ENCODE peak calls at places on chromosomes 16 and 17, in six cellular contexts. N is endothelial cell of umbilical vein, Q is HepG2, W is A549, Z is K562, S is GM12878. L is an unnamed sample.

GRCh38 chr17:44872131-44872768 is 24.6 kb downstream of the HIGD1B start:
- DNase-seq in N (peak; percentile 40), Q (no peak), W (no peak), Z (no peak), S (no peak), L (no peak)

GRCh38 chr17:54736573-54736972 is 164.1 kb upstream of the TOM1L1 start:
- DNase-seq in N (no peak), Q (no peak), W (no peak), Z (no peak), S (no peak), L (no peak)

GRCh38 chr17:10051112-10051511 is 146.0 kb upstream of the RCVRN start:
- DNase-seq in N (no peak), Q (no peak), W (no peak), Z (no peak), S (no peak), L (peak; percentile 81)

GRCh38 chr17:16247589-16247984 is 30.6 kb downstream of the PIGL start:
- DNase-seq in N (no peak), Q (no peak), W (no peak), Z (no peak), S (no peak), L (no peak)

GRCh38 chr17:45430738-45431530 is 1.7 kb downstream of the ARHGAP27 start:
- DNase-seq in N (no peak), Q (no peak), W (no peak), Z (no peak), S (no peak), L (peak; percentile 49)

GRCh38 chr17:42203354-42203753 is 9.1 kb upstream of the GHDC start:
- DNase-seq in N (no peak), Q (no peak), W (no peak), Z (no peak), S (no peak), L (no peak)

GRCh38 chr17:17352836-17353624 is 49.9 kb downstream of the NT5M start:
- DNase-seq in N (no peak), Q (no peak), W (no peak), Z (no peak), S (no peak), L (no peak)

GRCh38 chr16:47967374-47967773 is 188.4 kb downstream of the ABCC12 start:
- DNase-seq in N (no peak), Q (no peak), W (no peak), Z (no peak), S (no peak), L (no peak)

GRCh38 chr17:65532491-65532890 is 29.0 kb downstream of the AXIN2 start:
- DNase-seq in N (no peak), Q (no peak), W (no peak), Z (no peak), S (no peak), L (no peak)

GRCh38 chr16:15953477-15953876 is 4.1 kb downstream of the ABCC1 start:
- DNase-seq in N (no peak), Q (no peak), W (no peak), Z (no peak), S (no peak), L (no peak)

GRCh38 chr16:15953929-15954813 is 4.8 kb downstream of the ABCC1 start:
- DNase-seq in N (no peak), Q (no peak), W (no peak), Z (no peak), S (no peak), L (no peak)

GRCh38 chr16:15955425-15955824 is 6.0 kb downstream of the ABCC1 start:
- DNase-seq in N (no peak), Q (no peak), W (no peak), Z (no peak), S (no peak), L (no peak)

GRCh38 chr16:15952265-15952711 is 2.9 kb downstream of the ABCC1 start:
- DNase-seq in N (peak; percentile 62), Q (peak; percentile 70), W (no peak), Z (no peak), S (no peak), L (no peak)

GRCh38 chr16:15954814-15955151 is 5.4 kb downstream of the ABCC1 start:
- DNase-seq in N (no peak), Q (no peak), W (no peak), Z (no peak), S (no peak), L (peak; percentile 51)
- TF ChIP-seq MYC in N (no peak), Q (no peak), W (no peak), Z (no peak), S (no peak), L (no peak)

GRCh38 chr16:85274924-85275323 is 162.7 kb upstream of the CIBAR2 start:
- DNase-seq in N (no peak), Q (no peak), W (no peak), Z (peak; percentile 70), S (no peak), L (no peak)
- TF ChIP-seq MYC in N (no peak), Q (no peak), W (no peak), Z (no peak), S (no peak), L (no peak)

GRCh38 chr17:63819585-63820537 is 7.4 kb upstream of the PSMC5 start:
- DNase-seq in N (no peak), Q (no peak), W (no peak), Z (peak; percentile 37), S (no peak), L (no peak)
- TF ChIP-seq MYC in N (no peak), Q (no peak), W (no peak), Z (no peak), S (no peak), L (no peak)

DNA sequence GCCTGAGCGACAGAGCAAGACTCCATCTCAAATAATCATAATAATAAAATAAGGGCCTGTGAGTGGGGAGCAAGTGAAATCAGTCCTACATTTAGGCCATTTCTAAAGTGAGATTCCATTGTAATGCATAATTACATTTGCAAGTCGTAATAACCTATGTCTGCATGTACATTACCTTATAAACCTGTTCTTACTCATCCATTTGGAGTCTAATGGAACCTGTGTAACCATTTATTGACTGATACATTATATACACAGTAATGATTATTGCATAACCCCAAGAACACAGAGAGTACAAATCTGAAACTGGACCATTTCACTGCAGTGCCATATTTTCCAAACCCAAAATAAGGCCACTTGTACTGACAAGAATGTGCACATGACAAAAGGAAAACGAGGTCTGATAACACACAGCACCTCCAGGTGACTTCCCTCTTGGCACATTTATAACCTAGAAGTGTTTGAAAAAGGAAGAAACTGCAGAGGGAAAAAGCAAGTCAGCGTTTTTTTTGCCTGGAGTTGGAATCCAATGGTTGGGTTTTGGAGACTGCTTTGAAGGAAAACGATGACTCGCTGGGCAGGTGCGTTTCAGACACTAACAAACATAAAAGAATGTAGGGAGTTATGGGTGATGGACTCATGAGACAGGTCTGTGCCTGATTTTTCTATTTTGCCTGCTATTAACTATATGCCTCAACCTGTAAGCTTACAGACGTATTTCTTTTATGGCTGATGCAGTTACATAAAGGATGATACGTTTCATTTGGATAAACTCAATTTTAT is 63.6 kb upstream of the KIFC3 start:
- DNase-seq in N (no peak), Q (no peak), W (no peak), Z (no peak), S (no peak), L (no peak)
- TF ChIP-seq MYC in N (no peak), Q (no peak), W (no peak), Z (no peak), S (no peak), L (no peak)

DNA sequence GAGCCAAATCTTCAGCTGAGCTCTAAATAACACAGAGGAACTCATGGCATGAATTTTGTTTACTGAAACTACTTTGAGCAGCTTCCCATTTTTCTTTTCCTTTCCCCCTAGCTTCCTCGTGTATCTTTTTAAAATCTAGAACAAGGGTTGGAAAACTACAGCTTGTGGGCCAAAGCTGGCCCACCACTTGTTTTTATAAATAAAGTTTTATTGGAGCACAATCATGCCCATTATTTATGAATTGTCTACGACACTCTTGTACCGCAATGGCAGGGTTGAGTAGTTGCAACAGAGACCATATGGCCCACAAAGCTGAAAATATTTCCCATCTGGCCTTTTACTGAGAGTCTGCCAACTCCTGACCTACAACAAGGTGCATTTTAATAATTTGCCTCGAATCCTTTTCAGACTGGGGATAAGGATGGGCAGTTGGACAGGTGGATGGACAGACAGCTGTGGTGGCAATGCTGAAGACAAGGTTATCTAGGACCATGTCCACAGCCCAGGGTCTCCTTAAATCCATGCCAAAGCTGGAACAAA is 87.7 kb downstream of the RMI2 start:
- DNase-seq in N (no peak), Q (no peak), W (no peak), Z (no peak), S (no peak), L (no peak)
- TF ChIP-seq MYC in N (no peak), Q (no peak), W (no peak), Z (no peak), S (no peak), L (no peak)

GRCh38 chr17:76434870-76435269 is 18.1 kb downstream of the UBE2O start:
- DNase-seq in N (no peak), Q (no peak), W (no peak), Z (no peak), S (no peak), L (no peak)
- TF ChIP-seq MYC in N (no peak), Q (no peak), W (no peak), Z (no peak), S (no peak), L (no peak)

DNA sequence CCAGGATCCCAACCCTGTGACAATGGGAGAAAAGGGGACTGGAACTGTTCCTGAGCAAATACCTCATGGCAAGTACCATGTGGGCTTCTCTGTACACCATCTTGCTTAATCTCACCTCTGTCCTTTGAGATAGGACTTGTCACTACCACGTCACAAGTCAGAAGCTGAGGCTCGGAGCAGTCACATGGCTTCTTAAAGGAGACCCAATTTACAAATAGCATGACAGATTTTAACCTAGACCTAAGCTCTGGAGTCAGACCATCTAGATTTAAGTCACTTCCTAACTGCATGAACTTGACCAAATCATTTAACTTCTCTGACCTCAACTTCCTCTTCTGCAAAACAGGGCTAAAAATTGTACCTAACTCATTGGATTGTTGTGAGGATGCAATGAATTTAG is 36.0 kb upstream of the CCL1 start:
- DNase-seq in N (no peak), Q (no peak), W (no peak), Z (no peak), S (no peak), L (peak; percentile 72)
- TF ChIP-seq MYC in N (no peak), Q (no peak), W (no peak), Z (no peak), S (no peak), L (no peak)

L was measured in NB4.